ENCODE peak calls at places on chromosome 14, in five cellular contexts. One of them, this sample, is unnamed.

GRCh38 chr14:57302883-57303282 is 34.1 kb downstream of the AP5M1 start:
- DNase-seq in H1: no peak
- DNase-seq in IMR-90: no peak
- DNase-seq in neuronal stem cell: no peak
- DNase-seq in trophoblast cell: peak
- DNase-seq in this sample: no peak

GRCh38 chr14:46259536-46259935 is 392.0 kb downstream of the RPL10L start:
- DNase-seq in IMR-90: no peak
- DNase-seq in neuronal stem cell: peak
- DNase-seq in H1: no peak
- DNase-seq in trophoblast cell: no peak
- DNase-seq in this sample: peak

GRCh38 chr14:65784574-65784973 is 372.0 kb downstream of the FUT8 start:
- DNase-seq in IMR-90: no peak
- DNase-seq in trophoblast cell: no peak
- DNase-seq in neuronal stem cell: no peak
- DNase-seq in H1: no peak
- DNase-seq in this sample: no peak

GRCh38 chr14:96189288-96189711 is 15.3 kb upstream of the BDKRB2 start:
- DNase-seq in trophoblast cell: no peak
- DNase-seq in IMR-90: peak
- DNase-seq in H1: no peak
- DNase-seq in neuronal stem cell: no peak
- DNase-seq in this sample: no peak

GRCh38 chr14:51022769-51023168 is 72.1 kb downstream of the TRIM9 start:
- DNase-seq in neuronal stem cell: no peak
- DNase-seq in trophoblast cell: no peak
- DNase-seq in IMR-90: no peak
- DNase-seq in H1: no peak
- DNase-seq in this sample: no peak

GRCh38 chr14:41899416-41899815 is 292.7 kb downstream of the LRFN5 start:
- DNase-seq in IMR-90: peak
- DNase-seq in H1: no peak
- DNase-seq in neuronal stem cell: no peak
- DNase-seq in trophoblast cell: no peak
- DNase-seq in this sample: no peak

GRCh38 chr14:51774209-51774608 is 86.2 kb upstream of the GNG2 start:
- DNase-seq in IMR-90: no peak
- DNase-seq in H1: no peak
- DNase-seq in trophoblast cell: no peak
- DNase-seq in neuronal stem cell: no peak
- DNase-seq in this sample: no peak

GRCh38 chr14:104335611-104336010 is 197.2 kb downstream of the KIF26A start:
- DNase-seq in IMR-90: no peak
- DNase-seq in trophoblast cell: no peak
- DNase-seq in H1: no peak
- DNase-seq in neuronal stem cell: no peak
- DNase-seq in this sample: no peak

GRCh38 chr14:77825895-77826519 is 26.1 kb downstream of the ADCK1 start:
- DNase-seq in trophoblast cell: no peak
- DNase-seq in IMR-90: no peak
- DNase-seq in neuronal stem cell: no peak
- DNase-seq in H1: no peak
- DNase-seq in this sample: no peak

GRCh38 chr14:71165650-71166049 is 258.4 kb downstream of the PCNX1 start:
- DNase-seq in IMR-90: no peak
- DNase-seq in trophoblast cell: peak
- DNase-seq in neuronal stem cell: no peak
- DNase-seq in H1: no peak
- DNase-seq in this sample: no peak

GRCh38 chr14:100820945-100821344 is 5.0 kb upstream of the MEG3 start:
- DNase-seq in trophoblast cell: no peak
- DNase-seq in H1: no peak
- DNase-seq in neuronal stem cell: no peak
- DNase-seq in IMR-90: no peak
- DNase-seq in this sample: no peak

GRCh38 chr14:37826869-37827268 is 231.4 kb downstream of the TTC6 start:
- DNase-seq in H1: no peak
- DNase-seq in IMR-90: no peak
- DNase-seq in trophoblast cell: no peak
- DNase-seq in neuronal stem cell: no peak
- DNase-seq in this sample: no peak

GRCh38 chr14:33564774-33565630 is 385.9 kb downstream of the EGLN3 start:
- DNase-seq in trophoblast cell: no peak
- DNase-seq in neuronal stem cell: no peak
- DNase-seq in IMR-90: peak
- DNase-seq in H1: peak
- DNase-seq in this sample: peak

GRCh38 chr14:103512701-103513611 is 9.7 kb downstream of the CKB start:
- DNase-seq in H1: no peak
- DNase-seq in neuronal stem cell: no peak
- DNase-seq in trophoblast cell: no peak
- DNase-seq in IMR-90: peak
- DNase-seq in this sample: no peak

GRCh38 chr14:21346532-21347135 is 37.2 kb downstream of the SUPT16H start:
- DNase-seq in trophoblast cell: peak
- DNase-seq in H1: no peak
- DNase-seq in neuronal stem cell: no peak
- DNase-seq in IMR-90: peak
- DNase-seq in this sample: no peak

GRCh38 chr14:32594766-32595165 is 265.7 kb downstream of the AKAP6 start:
- DNase-seq in H1: no peak
- DNase-seq in IMR-90: peak
- DNase-seq in neuronal stem cell: no peak
- DNase-seq in trophoblast cell: no peak
- DNase-seq in this sample: no peak

GRCh38 chr14:28651148-28651547 is 115.4 kb upstream of the FOXG1 start:
- DNase-seq in trophoblast cell: no peak
- DNase-seq in H1: no peak
- DNase-seq in IMR-90: peak
- DNase-seq in neuronal stem cell: no peak
- DNase-seq in this sample: peak

GRCh38 chr14:103312006-103312635 is 21.9 kb upstream of the EIF5 start:
- DNase-seq in neuronal stem cell: no peak
- DNase-seq in trophoblast cell: no peak
- DNase-seq in H1: no peak
- DNase-seq in IMR-90: no peak
- DNase-seq in this sample: no peak

GRCh38 chr14:104971447-104972240 is 6.5 kb downstream of the AHNAK2 start:
- DNase-seq in trophoblast cell: no peak
- DNase-seq in H1: no peak
- DNase-seq in neuronal stem cell: no peak
- DNase-seq in IMR-90: no peak
- DNase-seq in this sample: no peak

GRCh38 chr14:99899578-99900178 is 106.5 kb downstream of the EML1 start:
- DNase-seq in neuronal stem cell: no peak
- DNase-seq in H1: no peak
- DNase-seq in trophoblast cell: peak
- DNase-seq in IMR-90: peak
- DNase-seq in this sample: no peak

GRCh38 chr14:55123101-55123500 is 6.0 kb upstream of the LGALS3 start:
- DNase-seq in neuronal stem cell: no peak
- DNase-seq in H1: no peak
- DNase-seq in IMR-90: peak
- DNase-seq in trophoblast cell: peak
- DNase-seq in this sample: no peak

GRCh38 chr14:101457936-101458535 is 103.3 kb upstream of the DIO3 start:
- DNase-seq in neuronal stem cell: peak
- DNase-seq in IMR-90: no peak
- DNase-seq in trophoblast cell: no peak
- DNase-seq in H1: no peak
- DNase-seq in this sample: peak

DNA sequence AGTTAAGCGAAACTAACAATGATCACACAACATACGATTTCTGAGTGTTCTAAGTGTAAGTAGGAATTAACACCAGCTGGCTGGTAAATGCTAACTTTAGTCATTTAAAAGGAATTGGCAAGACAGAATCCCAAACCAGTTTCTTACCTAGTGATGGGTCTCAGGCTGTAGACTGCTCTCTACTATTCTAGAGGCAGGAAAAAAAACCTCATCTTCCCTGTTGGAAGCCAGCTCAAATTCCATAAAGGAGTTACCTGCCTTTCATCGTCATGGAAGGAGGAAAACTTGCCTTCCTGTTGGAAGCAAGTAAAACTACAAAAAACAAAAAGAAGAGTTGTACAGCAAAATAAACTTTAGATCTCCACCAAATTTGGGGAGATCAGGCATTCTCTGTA is 23.7 kb upstream of the SLC7A8 start:
- DNase-seq in IMR-90: no peak
- DNase-seq in neuronal stem cell: no peak
- DNase-seq in H1: no peak
- DNase-seq in trophoblast cell: no peak
- DNase-seq in this sample: peak
- H2BK5ac ChIP-seq in IMR-90: no peak
- H2BK5ac ChIP-seq in neuronal stem cell: no peak
- H2BK5ac ChIP-seq in H1: peak
- H2BK5ac ChIP-seq in trophoblast cell: no peak
- H2BK5ac ChIP-seq in this sample: peak

DNA sequence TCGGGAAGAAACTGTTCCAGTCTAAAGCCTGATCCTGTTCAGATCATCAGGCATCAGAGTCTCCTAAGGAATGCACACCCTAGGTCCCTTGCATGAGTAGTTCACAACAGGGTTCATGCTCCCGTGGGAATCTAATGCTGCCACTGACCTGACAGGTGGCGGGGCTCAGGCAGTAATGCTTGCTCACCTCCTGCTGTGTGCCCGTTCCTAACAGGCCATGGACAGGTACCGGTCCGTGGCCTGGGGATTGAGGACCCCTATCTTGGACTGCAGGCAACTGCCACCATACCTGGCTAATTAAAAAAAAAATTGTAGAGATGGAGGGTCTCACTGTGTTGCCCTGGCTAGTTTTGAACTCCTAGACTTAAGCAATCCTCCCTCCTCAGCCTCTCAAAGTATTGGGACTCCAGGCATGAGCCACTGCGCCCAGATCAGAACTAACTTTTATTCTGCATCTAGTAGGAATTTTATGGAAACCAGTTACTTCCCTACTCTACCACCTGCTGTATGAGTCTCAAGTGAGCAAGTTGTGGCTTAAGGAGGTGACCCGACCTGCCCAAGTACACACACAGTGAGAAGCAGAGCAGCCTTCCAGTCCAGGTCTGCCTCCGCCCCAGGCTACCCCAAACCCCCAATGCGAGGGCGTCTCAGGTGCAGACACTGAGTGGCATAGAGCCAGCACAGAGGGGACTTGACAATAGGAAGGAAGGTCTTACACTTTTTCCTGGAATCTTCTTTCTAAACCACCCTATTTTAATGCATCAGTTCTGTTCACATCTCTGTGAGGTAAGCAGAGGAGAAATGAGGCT is 2.5 kb upstream of the PAPLN start:
- DNase-seq in H1: no peak
- DNase-seq in IMR-90: no peak
- DNase-seq in trophoblast cell: no peak
- DNase-seq in neuronal stem cell: no peak
- DNase-seq in this sample: no peak
- H2BK5ac ChIP-seq in H1: peak
- H2BK5ac ChIP-seq in IMR-90: no peak
- H2BK5ac ChIP-seq in trophoblast cell: no peak
- H2BK5ac ChIP-seq in neuronal stem cell: peak
- H2BK5ac ChIP-seq in this sample: no peak

DNA sequence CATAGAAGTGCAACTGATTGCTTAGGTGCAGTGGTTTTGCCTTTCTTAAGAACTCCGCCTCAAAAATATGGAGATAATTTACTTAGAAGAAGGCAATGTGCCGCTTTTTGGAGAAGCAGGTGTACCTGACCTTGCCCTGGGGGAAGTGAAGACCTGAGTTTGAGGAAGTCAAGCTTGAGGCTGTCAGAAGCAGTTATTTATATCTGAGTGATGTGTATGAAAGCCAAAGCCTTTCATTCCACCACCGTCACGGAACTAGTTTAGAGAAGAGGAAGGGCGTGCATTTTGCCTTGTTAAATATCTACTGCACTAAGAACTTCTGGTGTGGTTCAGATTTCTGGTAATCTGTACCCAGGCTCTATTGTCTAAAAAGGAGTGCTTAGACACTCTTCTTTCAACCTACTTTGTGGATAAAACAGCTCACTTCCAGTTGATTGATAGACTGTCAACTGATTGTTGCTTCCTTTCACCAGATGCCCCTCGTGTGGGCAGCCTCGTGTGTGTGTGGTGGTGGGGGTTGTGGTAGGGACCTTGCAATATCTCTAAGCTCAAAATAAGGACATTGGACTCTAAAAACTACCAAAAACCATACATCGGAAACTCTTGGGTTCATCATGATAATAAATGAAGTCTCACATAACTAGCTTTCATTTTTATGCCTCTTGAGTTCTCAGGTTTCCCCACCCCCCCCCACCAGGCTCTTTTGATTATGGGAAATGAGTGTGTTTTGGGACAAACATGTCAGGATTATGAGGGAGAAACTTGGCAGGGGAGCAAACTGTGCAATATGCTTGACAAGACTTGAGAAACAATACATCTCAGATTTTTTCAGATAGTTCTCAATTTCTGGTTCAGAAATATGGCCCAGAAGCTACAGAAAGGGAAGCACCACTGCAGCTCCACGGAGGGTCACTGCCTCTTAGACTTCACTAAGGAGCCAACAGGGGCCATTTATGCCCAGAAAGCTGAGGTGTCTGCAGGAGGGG is 78.6 kb downstream of the ARF6 start:
- DNase-seq in H1: no peak
- DNase-seq in IMR-90: peak
- DNase-seq in trophoblast cell: no peak
- DNase-seq in neuronal stem cell: no peak
- DNase-seq in this sample: no peak
- H2BK5ac ChIP-seq in H1: no peak
- H2BK5ac ChIP-seq in IMR-90: peak
- H2BK5ac ChIP-seq in trophoblast cell: no peak
- H2BK5ac ChIP-seq in neuronal stem cell: no peak
- H2BK5ac ChIP-seq in this sample: no peak

GRCh38 chr14:79584679-79585078 is 626.6 kb downstream of the DIO2 start:
- DNase-seq in IMR-90: peak
- DNase-seq in trophoblast cell: peak
- DNase-seq in H1: no peak
- DNase-seq in neuronal stem cell: no peak
- DNase-seq in this sample: peak

GRCh38 chr14:79583738-79584405 is 627.4 kb downstream of the DIO2 start:
- DNase-seq in H1: no peak
- DNase-seq in IMR-90: peak
- DNase-seq in neuronal stem cell: no peak
- DNase-seq in trophoblast cell: peak
- DNase-seq in this sample: no peak

GRCh38 chr14:79586401-79586800 is 624.9 kb downstream of the DIO2 start:
- DNase-seq in neuronal stem cell: no peak
- DNase-seq in H1: no peak
- DNase-seq in trophoblast cell: no peak
- DNase-seq in IMR-90: no peak
- DNase-seq in this sample: no peak

GRCh38 chr14:79587194-79587593 is 624.1 kb downstream of the DIO2 start:
- DNase-seq in IMR-90: no peak
- DNase-seq in H1: no peak
- DNase-seq in trophoblast cell: no peak
- DNase-seq in neuronal stem cell: no peak
- DNase-seq in this sample: no peak

DNA sequence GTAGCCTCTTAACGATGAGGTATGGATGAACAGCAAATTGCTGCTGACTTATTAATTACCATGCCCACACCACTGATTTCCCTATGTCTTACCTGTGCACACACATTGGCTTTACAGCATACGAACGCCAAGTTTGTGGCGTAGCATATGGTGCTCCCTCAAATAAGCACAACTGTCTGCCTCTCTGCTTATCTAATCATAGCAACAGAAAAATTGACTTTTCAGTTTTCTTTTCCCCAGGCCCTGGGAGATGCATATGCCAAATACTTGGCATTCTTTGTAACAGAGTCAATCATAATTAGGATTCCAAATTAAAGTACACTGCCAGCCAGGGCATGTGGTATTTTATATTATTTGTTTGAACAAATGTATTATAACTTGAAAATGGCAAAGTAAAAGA is 625.5 kb downstream of the DIO2 start:
- DNase-seq in H1: no peak
- DNase-seq in IMR-90: peak
- DNase-seq in neuronal stem cell: no peak
- DNase-seq in trophoblast cell: peak
- DNase-seq in this sample: peak
- H2BK5ac ChIP-seq in H1: no peak
- H2BK5ac ChIP-seq in IMR-90: peak
- H2BK5ac ChIP-seq in neuronal stem cell: no peak
- H2BK5ac ChIP-seq in trophoblast cell: no peak
- H2BK5ac ChIP-seq in this sample: no peak

This sample was measured in mesendoderm.